ENCODE peak calls at places on chromosome 20, in seven cellular contexts. One of them, this sample, is unnamed.
A peak's percentile ranks its signal among the peaks of the same experiment; 100 is the strongest.

GRCh38 chr20:38123021-38123587 is 42.0 kb downstream of the TGM2 start:
- DNase-seq in effector CD4-positive, alpha-beta T cell: no peak
- DNase-seq in tibial artery: peak; percentile 18
- DNase-seq in NCI-H1092: no peak
- DNase-seq in naive thymus-derived CD8-positive, alpha-beta T cell: no peak
- DNase-seq in dermis microvascular lymphatic vessel endothelial cell: no peak
- DNase-seq in stimulated activated naive CD8-positive, alpha-beta T cell treated with anti-CD3 and anti-CD28 coated beads, Interleukin-15, Interleukin-2, amounts not matched to agents 100 U/mL and 50 U/mL, for 24 hours: no peak
- DNase-seq in this sample: no peak

GRCh38 chr20:32527447-32528055 is 57.6 kb downstream of the NOL4L start:
- DNase-seq in effector CD4-positive, alpha-beta T cell: no peak
- DNase-seq in tibial artery: no peak
- DNase-seq in NCI-H1092: peak; percentile 69
- DNase-seq in naive thymus-derived CD8-positive, alpha-beta T cell: no peak
- DNase-seq in dermis microvascular lymphatic vessel endothelial cell: no peak
- DNase-seq in stimulated activated naive CD8-positive, alpha-beta T cell treated with anti-CD3 and anti-CD28 coated beads, Interleukin-15, Interleukin-2, amounts not matched to agents 100 U/mL and 50 U/mL, for 24 hours: peak; percentile 68
- DNase-seq in this sample: no peak

GRCh38 chr20:37376791-37377190 is 30.9 kb downstream of the SRC start:
- DNase-seq in effector CD4-positive, alpha-beta T cell: no peak
- DNase-seq in tibial artery: no peak
- DNase-seq in NCI-H1092: no peak
- DNase-seq in naive thymus-derived CD8-positive, alpha-beta T cell: no peak
- DNase-seq in dermis microvascular lymphatic vessel endothelial cell: no peak
- DNase-seq in stimulated activated naive CD8-positive, alpha-beta T cell treated with anti-CD3 and anti-CD28 coated beads, Interleukin-15, Interleukin-2, amounts not matched to agents 100 U/mL and 50 U/mL, for 24 hours: no peak
- DNase-seq in this sample: no peak

GRCh38 chr20:325889-326644 is 715 bp downstream of the SOX12 start:
- DNase-seq in effector CD4-positive, alpha-beta T cell: peak; percentile 34
- DNase-seq in tibial artery: peak; percentile 64
- DNase-seq in NCI-H1092: peak; percentile 34
- DNase-seq in naive thymus-derived CD8-positive, alpha-beta T cell: peak; percentile 38
- DNase-seq in dermis microvascular lymphatic vessel endothelial cell: peak; percentile 71
- DNase-seq in stimulated activated naive CD8-positive, alpha-beta T cell treated with anti-CD3 and anti-CD28 coated beads, Interleukin-15, Interleukin-2, amounts not matched to agents 100 U/mL and 50 U/mL, for 24 hours: peak; percentile 65
- DNase-seq in this sample: peak; percentile 22

GRCh38 chr20:19802492-19803158 is 44.6 kb downstream of the RIN2 start:
- DNase-seq in effector CD4-positive, alpha-beta T cell: no peak
- DNase-seq in tibial artery: no peak
- DNase-seq in NCI-H1092: no peak
- DNase-seq in naive thymus-derived CD8-positive, alpha-beta T cell: no peak
- DNase-seq in dermis microvascular lymphatic vessel endothelial cell: peak; percentile 46
- DNase-seq in stimulated activated naive CD8-positive, alpha-beta T cell treated with anti-CD3 and anti-CD28 coated beads, Interleukin-15, Interleukin-2, amounts not matched to agents 100 U/mL and 50 U/mL, for 24 hours: no peak
- DNase-seq in this sample: no peak

GRCh38 chr20:41697861-41698559 is 79.8 kb upstream of the CHD6 start:
- DNase-seq in effector CD4-positive, alpha-beta T cell: no peak
- DNase-seq in tibial artery: no peak
- DNase-seq in NCI-H1092: peak; percentile 29
- DNase-seq in naive thymus-derived CD8-positive, alpha-beta T cell: no peak
- DNase-seq in dermis microvascular lymphatic vessel endothelial cell: peak; percentile 44
- DNase-seq in stimulated activated naive CD8-positive, alpha-beta T cell treated with anti-CD3 and anti-CD28 coated beads, Interleukin-15, Interleukin-2, amounts not matched to agents 100 U/mL and 50 U/mL, for 24 hours: no peak
- DNase-seq in this sample: no peak

GRCh38 chr20:44442298-44443070 is 33.2 kb upstream of the TTPAL start:
- DNase-seq in effector CD4-positive, alpha-beta T cell: no peak
- DNase-seq in tibial artery: no peak
- DNase-seq in NCI-H1092: no peak
- DNase-seq in naive thymus-derived CD8-positive, alpha-beta T cell: no peak
- DNase-seq in dermis microvascular lymphatic vessel endothelial cell: no peak
- DNase-seq in stimulated activated naive CD8-positive, alpha-beta T cell treated with anti-CD3 and anti-CD28 coated beads, Interleukin-15, Interleukin-2, amounts not matched to agents 100 U/mL and 50 U/mL, for 24 hours: no peak
- DNase-seq in this sample: no peak

GRCh38 chr20:1442304-1442703 is 24.3 kb downstream of the NSFL1C start:
- DNase-seq in effector CD4-positive, alpha-beta T cell: no peak
- DNase-seq in tibial artery: no peak
- DNase-seq in NCI-H1092: no peak
- DNase-seq in naive thymus-derived CD8-positive, alpha-beta T cell: no peak
- DNase-seq in dermis microvascular lymphatic vessel endothelial cell: no peak
- DNase-seq in stimulated activated naive CD8-positive, alpha-beta T cell treated with anti-CD3 and anti-CD28 coated beads, Interleukin-15, Interleukin-2, amounts not matched to agents 100 U/mL and 50 U/mL, for 24 hours: no peak
- DNase-seq in this sample: no peak

GRCh38 chr20:440636-441035 is 21.7 kb downstream of the TBC1D20 start:
- DNase-seq in effector CD4-positive, alpha-beta T cell: no peak
- DNase-seq in tibial artery: no peak
- DNase-seq in NCI-H1092: no peak
- DNase-seq in naive thymus-derived CD8-positive, alpha-beta T cell: no peak
- DNase-seq in dermis microvascular lymphatic vessel endothelial cell: no peak
- DNase-seq in stimulated activated naive CD8-positive, alpha-beta T cell treated with anti-CD3 and anti-CD28 coated beads, Interleukin-15, Interleukin-2, amounts not matched to agents 100 U/mL and 50 U/mL, for 24 hours: no peak
- DNase-seq in this sample: no peak

GRCh38 chr20:24783631-24784492 is 165.2 kb upstream of the CST7 start:
- DNase-seq in effector CD4-positive, alpha-beta T cell: no peak
- DNase-seq in tibial artery: no peak
- DNase-seq in NCI-H1092: no peak
- DNase-seq in naive thymus-derived CD8-positive, alpha-beta T cell: no peak
- DNase-seq in dermis microvascular lymphatic vessel endothelial cell: no peak
- DNase-seq in stimulated activated naive CD8-positive, alpha-beta T cell treated with anti-CD3 and anti-CD28 coated beads, Interleukin-15, Interleukin-2, amounts not matched to agents 100 U/mL and 50 U/mL, for 24 hours: no peak
- DNase-seq in this sample: no peak

GRCh38 chr20:50366270-50367103 is 143.7 kb upstream of the PTPN1 start:
- DNase-seq in effector CD4-positive, alpha-beta T cell: no peak
- DNase-seq in tibial artery: peak; percentile 60
- DNase-seq in NCI-H1092: peak; percentile 91
- DNase-seq in naive thymus-derived CD8-positive, alpha-beta T cell: no peak
- DNase-seq in dermis microvascular lymphatic vessel endothelial cell: peak; percentile 95
- DNase-seq in stimulated activated naive CD8-positive, alpha-beta T cell treated with anti-CD3 and anti-CD28 coated beads, Interleukin-15, Interleukin-2, amounts not matched to agents 100 U/mL and 50 U/mL, for 24 hours: no peak
- DNase-seq in this sample: no peak

GRCh38 chr20:24469116-24470030 is at the start of gene SYNDIG1:
- DNase-seq in effector CD4-positive, alpha-beta T cell: no peak
- DNase-seq in tibial artery: peak; percentile 26
- DNase-seq in NCI-H1092: peak; percentile 25
- DNase-seq in naive thymus-derived CD8-positive, alpha-beta T cell: no peak
- DNase-seq in dermis microvascular lymphatic vessel endothelial cell: no peak
- DNase-seq in stimulated activated naive CD8-positive, alpha-beta T cell treated with anti-CD3 and anti-CD28 coated beads, Interleukin-15, Interleukin-2, amounts not matched to agents 100 U/mL and 50 U/mL, for 24 hours: peak; percentile 5
- DNase-seq in this sample: no peak

GRCh38 chr20:60249436-60249835 is 291.2 kb downstream of the CDH26 start:
- DNase-seq in effector CD4-positive, alpha-beta T cell: no peak
- DNase-seq in tibial artery: no peak
- DNase-seq in NCI-H1092: no peak
- DNase-seq in naive thymus-derived CD8-positive, alpha-beta T cell: no peak
- DNase-seq in dermis microvascular lymphatic vessel endothelial cell: no peak
- DNase-seq in stimulated activated naive CD8-positive, alpha-beta T cell treated with anti-CD3 and anti-CD28 coated beads, Interleukin-15, Interleukin-2, amounts not matched to agents 100 U/mL and 50 U/mL, for 24 hours: no peak
- DNase-seq in this sample: no peak

GRCh38 chr20:39698706-39699211 is 736.6 kb downstream of the DHX35 start:
- DNase-seq in effector CD4-positive, alpha-beta T cell: no peak
- DNase-seq in tibial artery: no peak
- DNase-seq in NCI-H1092: no peak
- DNase-seq in naive thymus-derived CD8-positive, alpha-beta T cell: no peak
- DNase-seq in dermis microvascular lymphatic vessel endothelial cell: no peak
- DNase-seq in stimulated activated naive CD8-positive, alpha-beta T cell treated with anti-CD3 and anti-CD28 coated beads, Interleukin-15, Interleukin-2, amounts not matched to agents 100 U/mL and 50 U/mL, for 24 hours: no peak
- DNase-seq in this sample: no peak

GRCh38 chr20:6731951-6732580 is 35.4 kb upstream of the BMP2 start:
- DNase-seq in effector CD4-positive, alpha-beta T cell: no peak
- DNase-seq in tibial artery: peak; percentile 27
- DNase-seq in NCI-H1092: no peak
- DNase-seq in naive thymus-derived CD8-positive, alpha-beta T cell: no peak
- DNase-seq in dermis microvascular lymphatic vessel endothelial cell: peak; percentile 15
- DNase-seq in stimulated activated naive CD8-positive, alpha-beta T cell treated with anti-CD3 and anti-CD28 coated beads, Interleukin-15, Interleukin-2, amounts not matched to agents 100 U/mL and 50 U/mL, for 24 hours: no peak
- DNase-seq in this sample: no peak

GRCh38 chr20:19577692-19578091 is 180.4 kb upstream of the RIN2 start:
- DNase-seq in effector CD4-positive, alpha-beta T cell: no peak
- DNase-seq in tibial artery: no peak
- DNase-seq in NCI-H1092: no peak
- DNase-seq in naive thymus-derived CD8-positive, alpha-beta T cell: no peak
- DNase-seq in dermis microvascular lymphatic vessel endothelial cell: no peak
- DNase-seq in stimulated activated naive CD8-positive, alpha-beta T cell treated with anti-CD3 and anti-CD28 coated beads, Interleukin-15, Interleukin-2, amounts not matched to agents 100 U/mL and 50 U/mL, for 24 hours: no peak
- DNase-seq in this sample: no peak

GRCh38 chr20:62528983-62529891 is 53.4 kb upstream of the GATA5 start:
- DNase-seq in effector CD4-positive, alpha-beta T cell: no peak
- DNase-seq in tibial artery: no peak
- DNase-seq in NCI-H1092: no peak
- DNase-seq in naive thymus-derived CD8-positive, alpha-beta T cell: no peak
- DNase-seq in dermis microvascular lymphatic vessel endothelial cell: no peak
- DNase-seq in stimulated activated naive CD8-positive, alpha-beta T cell treated with anti-CD3 and anti-CD28 coated beads, Interleukin-15, Interleukin-2, amounts not matched to agents 100 U/mL and 50 U/mL, for 24 hours: no peak
- DNase-seq in this sample: no peak

GRCh38 chr20:34970193-34971037 is 14.7 kb downstream of the MYH7B start:
- DNase-seq in effector CD4-positive, alpha-beta T cell: no peak
- DNase-seq in tibial artery: no peak
- DNase-seq in NCI-H1092: no peak
- DNase-seq in naive thymus-derived CD8-positive, alpha-beta T cell: no peak
- DNase-seq in dermis microvascular lymphatic vessel endothelial cell: no peak
- DNase-seq in stimulated activated naive CD8-positive, alpha-beta T cell treated with anti-CD3 and anti-CD28 coated beads, Interleukin-15, Interleukin-2, amounts not matched to agents 100 U/mL and 50 U/mL, for 24 hours: no peak
- DNase-seq in this sample: no peak

GRCh38 chr20:51322164-51322707 is 220.3 kb downstream of the NFATC2 start:
- DNase-seq in effector CD4-positive, alpha-beta T cell: no peak
- DNase-seq in tibial artery: no peak
- DNase-seq in NCI-H1092: no peak
- DNase-seq in naive thymus-derived CD8-positive, alpha-beta T cell: no peak
- DNase-seq in dermis microvascular lymphatic vessel endothelial cell: no peak
- DNase-seq in stimulated activated naive CD8-positive, alpha-beta T cell treated with anti-CD3 and anti-CD28 coated beads, Interleukin-15, Interleukin-2, amounts not matched to agents 100 U/mL and 50 U/mL, for 24 hours: no peak
- DNase-seq in this sample: no peak

GRCh38 chr20:775679-776135 is 7.4 kb upstream of the SLC52A3 start:
- DNase-seq in effector CD4-positive, alpha-beta T cell: no peak
- DNase-seq in tibial artery: no peak
- DNase-seq in NCI-H1092: no peak
- DNase-seq in naive thymus-derived CD8-positive, alpha-beta T cell: no peak
- DNase-seq in dermis microvascular lymphatic vessel endothelial cell: no peak
- DNase-seq in stimulated activated naive CD8-positive, alpha-beta T cell treated with anti-CD3 and anti-CD28 coated beads, Interleukin-15, Interleukin-2, amounts not matched to agents 100 U/mL and 50 U/mL, for 24 hours: no peak
- DNase-seq in this sample: no peak

GRCh38 chr20:39040116-39040515 is 78.0 kb downstream of the DHX35 start:
- DNase-seq in effector CD4-positive, alpha-beta T cell: no peak
- DNase-seq in tibial artery: no peak
- DNase-seq in NCI-H1092: no peak
- DNase-seq in naive thymus-derived CD8-positive, alpha-beta T cell: no peak
- DNase-seq in dermis microvascular lymphatic vessel endothelial cell: no peak
- DNase-seq in stimulated activated naive CD8-positive, alpha-beta T cell treated with anti-CD3 and anti-CD28 coated beads, Interleukin-15, Interleukin-2, amounts not matched to agents 100 U/mL and 50 U/mL, for 24 hours: no peak
- DNase-seq in this sample: no peak

GRCh38 chr20:52889225-52889624 is 82.9 kb upstream of the TSHZ2 start:
- DNase-seq in effector CD4-positive, alpha-beta T cell: no peak
- DNase-seq in tibial artery: no peak
- DNase-seq in NCI-H1092: no peak
- DNase-seq in naive thymus-derived CD8-positive, alpha-beta T cell: no peak
- DNase-seq in dermis microvascular lymphatic vessel endothelial cell: no peak
- DNase-seq in stimulated activated naive CD8-positive, alpha-beta T cell treated with anti-CD3 and anti-CD28 coated beads, Interleukin-15, Interleukin-2, amounts not matched to agents 100 U/mL and 50 U/mL, for 24 hours: no peak
- DNase-seq in this sample: no peak

GRCh38 chr20:61732511-61733210 is 333.0 kb downstream of the TAF4 start:
- DNase-seq in effector CD4-positive, alpha-beta T cell: no peak
- DNase-seq in tibial artery: no peak
- DNase-seq in NCI-H1092: no peak
- DNase-seq in naive thymus-derived CD8-positive, alpha-beta T cell: no peak
- DNase-seq in dermis microvascular lymphatic vessel endothelial cell: no peak
- DNase-seq in stimulated activated naive CD8-positive, alpha-beta T cell treated with anti-CD3 and anti-CD28 coated beads, Interleukin-15, Interleukin-2, amounts not matched to agents 100 U/mL and 50 U/mL, for 24 hours: no peak
- DNase-seq in this sample: no peak

GRCh38 chr20:23873370-23874015 is 6.1 kb downstream of the CST5 start:
- DNase-seq in effector CD4-positive, alpha-beta T cell: no peak
- DNase-seq in tibial artery: no peak
- DNase-seq in NCI-H1092: no peak
- DNase-seq in naive thymus-derived CD8-positive, alpha-beta T cell: no peak
- DNase-seq in dermis microvascular lymphatic vessel endothelial cell: no peak
- DNase-seq in stimulated activated naive CD8-positive, alpha-beta T cell treated with anti-CD3 and anti-CD28 coated beads, Interleukin-15, Interleukin-2, amounts not matched to agents 100 U/mL and 50 U/mL, for 24 hours: no peak
- DNase-seq in this sample: no peak

GRCh38 chr20:23231561-23232218 is 118.9 kb upstream of the NXT1 start:
- DNase-seq in effector CD4-positive, alpha-beta T cell: no peak
- DNase-seq in tibial artery: no peak
- DNase-seq in NCI-H1092: no peak
- DNase-seq in naive thymus-derived CD8-positive, alpha-beta T cell: no peak
- DNase-seq in dermis microvascular lymphatic vessel endothelial cell: peak; percentile 30
- DNase-seq in stimulated activated naive CD8-positive, alpha-beta T cell treated with anti-CD3 and anti-CD28 coated beads, Interleukin-15, Interleukin-2, amounts not matched to agents 100 U/mL and 50 U/mL, for 24 hours: no peak
- DNase-seq in this sample: no peak

GRCh38 chr20:44111712-44112335 is 75.2 kb downstream of the JPH2 start:
- DNase-seq in effector CD4-positive, alpha-beta T cell: no peak
- DNase-seq in tibial artery: no peak
- DNase-seq in NCI-H1092: no peak
- DNase-seq in naive thymus-derived CD8-positive, alpha-beta T cell: no peak
- DNase-seq in dermis microvascular lymphatic vessel endothelial cell: no peak
- DNase-seq in stimulated activated naive CD8-positive, alpha-beta T cell treated with anti-CD3 and anti-CD28 coated beads, Interleukin-15, Interleukin-2, amounts not matched to agents 100 U/mL and 50 U/mL, for 24 hours: no peak
- DNase-seq in this sample: no peak

GRCh38 chr20:52261792-52262191 is 70.2 kb upstream of the ZFP64 start:
- DNase-seq in effector CD4-positive, alpha-beta T cell: no peak
- DNase-seq in tibial artery: no peak
- DNase-seq in NCI-H1092: no peak
- DNase-seq in naive thymus-derived CD8-positive, alpha-beta T cell: no peak
- DNase-seq in dermis microvascular lymphatic vessel endothelial cell: no peak
- DNase-seq in stimulated activated naive CD8-positive, alpha-beta T cell treated with anti-CD3 and anti-CD28 coated beads, Interleukin-15, Interleukin-2, amounts not matched to agents 100 U/mL and 50 U/mL, for 24 hours: no peak
- DNase-seq in this sample: no peak